ENCODE peak calls at places on chromosomes 5 and 9, in nine cellular contexts. I, X, Z, D, Y, J, O, K and B are unnamed samples.

GRCh38 chr9:112446080-112446479 is 40.5 kb upstream of the KIAA1958 start:
- DNase-seq in Y (no peak), J (no peak), X (no peak), O (no peak), I (no peak), K (no peak), Z (no peak), D (no peak), B (no peak)

GRCh38 chr5:174335682-174336364 is 290.3 kb downstream of the NSG2 start:
- DNase-seq in Y (no peak), I (no peak), J (no peak), X (no peak), Z (no peak), O (no peak), K (no peak), D (no peak), B (no peak)

GRCh38 chr9:101427337-101427736 is 8.2 kb downstream of the ALDOB start:
- DNase-seq in K (no peak), I (no peak), Z (no peak), X (no peak), D (no peak), O (no peak), J (no peak), Y (no peak), B (no peak)

GRCh38 chr9:105280730-105281129 is 36.3 kb downstream of the SLC44A1 start:
- DNase-seq in K (peak), D (no peak), Y (no peak), J (peak), I (no peak), X (no peak), O (no peak), Z (no peak), B (no peak)

GRCh38 chr5:173297813-173298212 is 30.4 kb downstream of the STC2 start:
- DNase-seq in O (no peak), Y (no peak), I (no peak), D (no peak), J (no peak), X (no peak), K (no peak), Z (no peak), B (no peak)

GRCh38 chr9:20476912-20477311 is 145.4 kb downstream of the MLLT3 start:
- DNase-seq in Z (no peak), D (no peak), I (no peak), Y (no peak), J (no peak), O (no peak), K (no peak), X (no peak), B (no peak)

GRCh38 chr5:58751222-58751621 is 168.3 kb downstream of the RAB3C start:
- DNase-seq in J (peak), D (no peak), K (peak), Z (no peak), O (no peak), I (no peak), X (no peak), Y (no peak), B (no peak)

GRCh38 chr5:5886812-5887486 is 464.5 kb downstream of the ICE1 start:
- DNase-seq in X (peak), Y (peak), Z (no peak), D (peak), K (no peak), O (peak), I (no peak), J (no peak), B (no peak)

GRCh38 chr5:119218830-119219782 is 136.7 kb upstream of the TNFAIP8 start:
- DNase-seq in Z (no peak), K (peak), X (no peak), J (no peak), Y (no peak), O (no peak), D (no peak), I (no peak), B (no peak)

GRCh38 chr5:14286574-14287399 is 143.6 kb downstream of the TRIO start:
- DNase-seq in J (no peak), X (no peak), Y (no peak), K (no peak), D (no peak), Z (no peak), O (no peak), I (no peak), B (no peak)

GRCh38 chr5:134138416-134139376 is 24.2 kb downstream of the TCF7 start:
- DNase-seq in Y (no peak), O (peak), I (peak), X (peak), K (peak), D (peak), J (peak), Z (peak), B (no peak)

GRCh38 chr5:34881246-34881645 is 34.1 kb downstream of the RAD1 start:
- DNase-seq in X (no peak), I (no peak), D (no peak), O (no peak), Y (no peak), Z (no peak), K (no peak), J (no peak), B (no peak)

GRCh38 chr9:125272697-125273096 is 11.1 kb downstream of the GAPVD1 start:
- DNase-seq in O (no peak), Z (no peak), D (no peak), Y (no peak), K (peak), I (no peak), J (peak), X (no peak), B (no peak)

GRCh38 chr5:154288145-154288544 is 97.6 kb downstream of the GALNT10 start:
- DNase-seq in K (peak), D (no peak), X (no peak), I (no peak), Z (no peak), Y (no peak), J (no peak), O (no peak), B (no peak)

GRCh38 chr9:114413909-114414308 is 26.1 kb upstream of the AKNA start:
- DNase-seq in K (peak), I (no peak), D (no peak), X (no peak), O (no peak), Y (no peak), Z (no peak), J (no peak), B (no peak)

GRCh38 chr5:141640698-141641097 is 3.9 kb downstream of the RELL2 start:
- DNase-seq in Z (no peak), J (no peak), O (no peak), K (no peak), I (no peak), Y (no peak), D (no peak), X (no peak), B (no peak)

GRCh38 chr9:35675732-35676392 is 2.1 kb downstream of the CA9 start:
- DNase-seq in D (peak), Z (no peak), O (peak), J (no peak), Y (no peak), K (no peak), X (peak), I (no peak), B (no peak)

GRCh38 chr9:126635661-126636439 is 22.1 kb downstream of the LMX1B start:
- DNase-seq in O (no peak), Z (no peak), I (no peak), Y (no peak), K (no peak), D (no peak), X (no peak), J (no peak), B (no peak)

GRCh38 chr5:10069781-10070313 is 179.8 kb downstream of the ATPSCKMT start:
- DNase-seq in K (no peak), J (no peak), Y (no peak), O (no peak), I (no peak), Z (no peak), X (no peak), D (no peak), B (no peak)

GRCh38 chr5:10059611-10060379 is 189.9 kb downstream of the ATPSCKMT start:
- DNase-seq in O (no peak), K (no peak), J (no peak), Y (no peak), Z (no peak), X (no peak), I (no peak), D (no peak), B (no peak)

GRCh38 chr5:10065428-10066000 is 184.2 kb downstream of the ATPSCKMT start:
- DNase-seq in X (no peak), Z (no peak), K (no peak), I (no peak), O (no peak), Y (no peak), D (no peak), J (no peak), B (no peak)

GRCh38 chr5:10064546-10065215 is 185.0 kb downstream of the ATPSCKMT start:
- DNase-seq in O (no peak), Z (no peak), Y (no peak), K (no peak), I (peak), D (no peak), X (no peak), J (no peak), B (no peak)

GRCh38 chr5:10063997-10064396 is 185.7 kb downstream of the ATPSCKMT start:
- DNase-seq in X (no peak), Y (no peak), Z (no peak), J (no peak), D (no peak), I (no peak), O (no peak), K (no peak), B (no peak)
- H3K4me3 ChIP-seq in X (no peak), Y (no peak), Z (no peak), J (no peak), D (no peak), I (no peak), O (no peak), K (no peak), B (no peak)

DNA sequence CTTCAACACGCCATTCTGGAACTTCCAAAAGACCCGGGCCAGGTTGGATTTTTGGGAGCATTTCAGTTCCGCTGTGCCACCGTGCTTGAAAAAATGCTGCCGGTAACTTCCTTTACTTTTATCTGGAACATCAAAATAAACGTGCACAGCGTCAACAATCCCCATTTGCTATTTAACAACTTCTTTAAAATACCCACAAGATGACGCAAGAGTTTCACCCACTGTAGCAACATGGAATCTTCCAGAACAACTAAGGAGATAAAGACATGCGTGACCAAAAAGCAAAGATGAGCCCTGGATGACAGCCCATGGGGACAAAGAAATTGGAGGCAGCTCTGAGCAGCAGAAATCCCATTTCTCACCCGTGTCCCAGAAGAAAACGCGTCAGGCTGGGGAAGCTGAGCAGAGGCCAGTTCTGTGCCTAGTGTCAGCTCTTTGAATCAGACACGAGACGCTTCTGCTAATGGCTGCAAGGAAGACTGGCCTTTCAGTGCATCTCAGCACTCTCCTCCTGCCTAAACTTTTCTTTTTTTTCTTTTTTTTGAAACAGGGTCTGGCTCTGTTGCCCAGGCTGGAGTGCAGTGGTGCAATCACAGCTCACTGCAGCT is 61.3 kb downstream of the SECISBP2 start:
- DNase-seq in K (no peak), O (no peak), J (no peak), Z (no peak), D (no peak), X (no peak), Y (no peak), I (no peak), B (no peak)
- H3K27ac ChIP-seq in K (no peak), O (no peak), J (no peak), Z (no peak), D (no peak), X (no peak), Y (no peak), I (peak), B (no peak)

GRCh38 chr5:176608937-176609723 is 826 bp downstream of the GPRIN1 start:
- DNase-seq in K (no peak), I (no peak), D (no peak), Y (no peak), O (no peak), X (no peak), J (no peak), Z (no peak), B (no peak)

GRCh38 chr5:176611435-176611834 is 1.5 kb upstream of the GPRIN1 start:
- DNase-seq in O (peak), X (peak), J (peak), I (peak), Z (no peak), K (peak), Y (peak), D (peak), B (no peak)

GRCh38 chr5:176610430-176610763 is 441 bp upstream of the GPRIN1 start:
- DNase-seq in Y (peak), D (no peak), I (no peak), X (no peak), O (no peak), J (no peak), K (no peak), Z (no peak), B (no peak)

GRCh38 chr5:176608142-176608705 is 1.7 kb downstream of the GPRIN1 start:
- DNase-seq in D (no peak), Y (no peak), X (no peak), K (no peak), Z (no peak), I (no peak), J (no peak), O (no peak), B (no peak)

GRCh38 chr5:176609724-176610429 is at the start of gene GPRIN1:
- DNase-seq in I (no peak), O (no peak), D (peak), K (peak), Y (peak), X (peak), Z (no peak), J (peak), B (no peak)
- TF ChIP-seq CTCF in I (peak), O (no peak), D (peak), K (peak), Y (no peak), X (peak), Z (no peak), J (peak), B (no peak)

GRCh38 chr5:51378778-51379652 is 4.2 kb upstream of the ISL1 start:
- DNase-seq in Y (no peak), O (no peak), D (no peak), X (no peak), Z (no peak), K (no peak), J (no peak), I (no peak), B (no peak)
- H3K4me3 ChIP-seq in Y (no peak), O (no peak), D (peak), X (peak), Z (peak), K (no peak), J (no peak), I (no peak), B (no peak)

GRCh38 chr9:4461434-4461833 is 28.8 kb upstream of the SLC1A1 start:
- DNase-seq in Z (no peak), X (no peak), K (no peak), I (no peak), D (no peak), J (no peak), O (no peak), Y (peak), B (no peak)

GRCh38 chr9:4464911-4465513 is 25.3 kb upstream of the SLC1A1 start:
- DNase-seq in K (no peak), J (no peak), Y (no peak), Z (no peak), O (no peak), I (no peak), X (no peak), D (no peak), B (no peak)

GRCh38 chr9:4463824-4464223 is 26.4 kb upstream of the SLC1A1 start:
- DNase-seq in I (no peak), O (no peak), J (no peak), Z (no peak), D (no peak), Y (no peak), K (no peak), X (no peak), B (no peak)

DNA sequence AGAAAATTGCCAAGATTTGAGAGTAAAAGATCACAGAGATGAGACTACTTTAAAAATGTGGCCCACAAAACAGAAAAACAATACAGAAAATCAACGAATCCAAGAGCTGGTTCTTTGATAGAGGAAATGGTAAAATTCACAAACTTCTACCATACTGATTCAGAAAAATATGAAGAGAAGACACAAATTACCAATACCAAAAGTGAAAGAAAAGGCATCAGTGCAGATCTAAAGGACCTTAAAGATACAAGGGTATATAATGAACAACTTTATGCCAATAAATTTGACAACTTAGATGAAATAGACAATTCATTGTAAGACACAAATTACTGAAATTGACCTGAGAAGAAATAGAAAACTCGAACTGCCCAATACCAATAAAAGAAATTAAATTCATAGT is 24.4 kb upstream of the SLC1A1 start:
- DNase-seq in J (no peak), O (no peak), X (no peak), Z (no peak), I (no peak), D (no peak), K (no peak), Y (no peak), B (no peak)
- H3K27ac ChIP-seq in J (no peak), O (no peak), X (no peak), Z (no peak), I (no peak), D (no peak), K (no peak), Y (no peak), B (no peak)

DNA sequence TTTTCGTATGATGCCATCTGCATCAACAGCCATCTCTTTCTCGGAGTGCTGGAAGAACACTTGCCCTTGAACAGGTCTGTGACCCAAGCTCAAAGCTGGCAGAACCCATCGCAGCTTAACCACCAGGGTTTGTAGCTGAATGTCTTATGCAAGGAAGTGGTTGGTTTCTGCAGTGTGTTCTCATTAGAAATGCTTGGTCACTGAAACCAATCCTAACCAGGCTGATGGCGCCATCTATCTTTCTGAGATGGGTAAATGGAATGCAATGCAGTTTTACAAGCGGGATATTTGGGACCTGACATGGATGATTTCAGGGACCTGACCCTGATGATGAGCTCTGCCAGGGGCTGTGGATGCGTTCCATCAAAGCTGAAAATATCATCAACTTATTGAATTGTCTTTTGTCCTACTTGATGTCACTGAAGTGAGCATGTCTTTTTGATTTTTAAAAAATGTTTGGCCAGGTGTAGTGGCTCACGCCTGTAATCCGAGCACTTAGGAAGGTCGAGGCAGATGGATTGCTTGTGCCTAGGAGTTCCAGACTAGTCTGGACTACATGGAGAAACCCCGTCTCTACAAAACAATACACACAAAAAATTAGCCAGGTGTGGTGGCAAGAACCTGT is 28.7 kb downstream of the DMRT3 start:
- DNase-seq in J (peak), D (no peak), Y (peak), Z (no peak), I (peak), X (no peak), O (no peak), K (peak), B (no peak)
- TF ChIP-seq CTCF in J (peak), D (peak), Y (peak), Z (no peak), I (peak), X (peak), O (peak), K (peak), B (no peak)

GRCh38 chr9:83062011-83062652 is 810 bp downstream of the RASEF start:
- DNase-seq in O (peak), Y (no peak), I (no peak), D (peak), K (peak), Z (peak), J (peak), X (peak), B (no peak)
- H3K4me3 ChIP-seq in O (peak), Y (no peak), I (peak), D (peak), K (peak), Z (peak), J (peak), X (peak), B (peak)

GRCh38 chr5:91468643-91469422 is 85.7 kb upstream of the ARRDC3 start:
- DNase-seq in J (peak), Y (no peak), D (no peak), Z (no peak), K (no peak), I (no peak), X (no peak), O (no peak), B (no peak)
- H3K27ac ChIP-seq in J (no peak), Y (no peak), D (peak), Z (peak), K (no peak), I (peak), X (no peak), O (peak), B (no peak)

GRCh38 chr5:165457854-165458481 is 1952.5 kb downstream of the MAT2B start:
- DNase-seq in X (no peak), K (peak), O (no peak), J (peak), I (no peak), D (no peak), Y (no peak), Z (no peak), B (no peak)
- TF ChIP-seq CTCF in X (peak), K (peak), O (peak), J (peak), I (peak), D (peak), Y (no peak), Z (no peak), B (no peak)

DNA sequence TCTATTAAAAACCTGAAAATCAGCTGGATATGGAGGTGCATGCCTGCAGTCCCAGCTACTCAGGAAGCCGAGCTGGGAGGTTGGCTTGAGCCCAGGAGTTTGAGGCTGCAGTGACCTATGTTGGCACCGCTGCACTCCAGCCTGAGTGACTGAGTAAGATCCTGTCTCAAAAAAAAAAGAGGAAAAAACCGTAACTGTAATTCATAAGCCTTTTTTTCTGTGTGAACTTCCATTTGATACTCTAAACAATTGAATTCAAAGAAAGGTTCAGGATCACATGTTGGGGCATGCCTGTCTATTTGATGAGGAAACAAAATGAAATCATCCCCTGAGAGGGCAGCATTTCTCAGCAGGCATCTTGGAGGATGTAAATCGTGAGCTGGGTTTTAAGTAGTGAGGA is 38.8 kb downstream of the ITGA2 start:
- DNase-seq in D (no peak), J (peak), Z (no peak), Y (no peak), O (peak), X (no peak), K (peak), I (no peak), B (no peak)
- H3K4me3 ChIP-seq in D (no peak), J (no peak), Z (no peak), Y (no peak), O (no peak), X (no peak), K (no peak), I (no peak), B (no peak)